ENCODE peak calls at places on chromosomes 13 and 19, in ten cellular contexts. Q, U, I, D, O, K, M, Z, C and N are unnamed samples.

GRCh38 chr13:28583661-28584091 is 75.3 kb upstream of the POMP start:
- DNase-seq in Q (no peak), U (no peak), I (peak; percentile 58), D (no peak), O (no peak), K (no peak), M (no peak), Z (no peak), C (peak; percentile 32), N (no peak)

GRCh38 chr13:113750554-113751399 is 8.2 kb upstream of the TMEM255B start:
- DNase-seq in Q (no peak), U (no peak), I (no peak), D (no peak), O (no peak), K (no peak), M (no peak), Z (no peak), C (no peak), N (no peak)

GRCh38 chr19:38736413-38737280 is 7.6 kb downstream of the CAPN12 start:
- DNase-seq in Q (peak; percentile 50), U (peak; percentile 63), I (peak; percentile 58), D (no peak), O (peak; percentile 52), K (peak; percentile 80), M (no peak), Z (peak; percentile 76), C (no peak), N (no peak)

GRCh38 chr19:38079926-38080380 is 144.1 kb downstream of the DPF1 start:
- DNase-seq in Q (no peak), U (no peak), I (peak; percentile 92), D (peak; percentile 74), O (peak; percentile 71), K (no peak), M (peak; percentile 75), Z (no peak), C (peak; percentile 86), N (peak; percentile 87)

GRCh38 chr13:101624210-101624922 is 171.9 kb downstream of the ITGBL1 start:
- DNase-seq in Q (no peak), U (no peak), I (no peak), D (no peak), O (peak; percentile 1), K (no peak), M (peak; percentile 51), Z (no peak), C (no peak), N (peak; percentile 32)

GRCh38 chr19:4455742-4456565 is 1.6 kb downstream of the UBXN6 start:
- DNase-seq in Q (peak; percentile 95), U (no peak), I (peak; percentile 88), D (peak; percentile 14), O (no peak), K (peak; percentile 62), M (peak; percentile 78), Z (peak; percentile 43), C (peak; percentile 54), N (peak; percentile 79)

GRCh38 chr13:110605132-110605531 is 10.2 kb upstream of the NAXD start:
- DNase-seq in Q (no peak), U (no peak), I (no peak), D (no peak), O (no peak), K (no peak), M (no peak), Z (no peak), C (no peak), N (no peak)

GRCh38 chr19:32208060-32208459 is 137.3 kb upstream of the ZNF507 start:
- DNase-seq in Q (no peak), U (no peak), I (no peak), D (no peak), O (no peak), K (no peak), M (no peak), Z (no peak), C (no peak), N (no peak)

GRCh38 chr19:5154799-5155426 is 185.7 kb downstream of the PTPRS start:
- DNase-seq in Q (no peak), U (no peak), I (no peak), D (no peak), O (no peak), K (no peak), M (no peak), Z (no peak), C (no peak), N (no peak)

GRCh38 chr19:1315470-1316166 is 29.9 kb downstream of the EFNA2 start:
- DNase-seq in Q (peak; percentile 50), U (peak; percentile 23), I (peak; percentile 77), D (no peak), O (peak; percentile 45), K (peak; percentile 29), M (peak; percentile 40), Z (peak; percentile 67), C (peak; percentile 8), N (peak; percentile 37)

GRCh38 chr19:13240312-13241022 is 90.3 kb downstream of the IER2 start:
- DNase-seq in Q (no peak), U (no peak), I (no peak), D (no peak), O (no peak), K (no peak), M (no peak), Z (no peak), C (no peak), N (no peak)

GRCh38 chr19:13229246-13229645 is 79.0 kb downstream of the IER2 start:
- DNase-seq in Q (no peak), U (no peak), I (no peak), D (no peak), O (no peak), K (no peak), M (no peak), Z (no peak), C (no peak), N (no peak)

GRCh38 chr19:13238891-13239534 is 88.8 kb downstream of the IER2 start:
- DNase-seq in Q (no peak), U (no peak), I (no peak), D (no peak), O (no peak), K (no peak), M (no peak), Z (no peak), C (no peak), N (no peak)

GRCh38 chr19:13231663-13232062 is 81.5 kb downstream of the IER2 start:
- DNase-seq in Q (no peak), U (no peak), I (no peak), D (no peak), O (no peak), K (no peak), M (no peak), Z (no peak), C (no peak), N (peak; percentile 16)

DNA sequence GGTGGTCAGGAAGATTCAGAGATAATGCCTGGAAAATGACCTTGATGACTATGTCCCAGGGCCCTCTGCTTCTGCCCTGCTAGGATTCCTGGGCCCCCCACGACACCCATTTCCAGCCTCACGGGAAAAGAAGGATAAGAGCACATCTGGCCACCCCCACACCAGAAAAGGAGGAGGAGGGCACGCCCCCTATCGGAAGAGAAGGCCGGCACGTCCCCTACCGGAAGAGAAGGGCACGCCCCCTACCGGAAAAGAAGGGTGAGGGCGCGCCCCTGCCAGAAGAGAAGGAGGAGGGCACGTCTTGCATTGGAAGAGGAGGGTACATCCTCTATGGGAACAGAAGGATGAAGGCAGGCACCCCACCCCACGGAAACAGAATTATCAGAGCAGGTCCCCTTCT is 84.3 kb downstream of the IER2 start:
- DNase-seq in Q (no peak), U (peak; percentile 63), I (peak; percentile 43), D (no peak), O (peak; percentile 43), K (peak; percentile 35), M (peak; percentile 9), Z (peak; percentile 44), C (no peak), N (peak; percentile 31)
- TF ChIP-seq CTCF in Q (no peak), U (peak; percentile 91), I (peak; percentile 48), D (peak; percentile 61), O (peak; percentile 92), K (peak; percentile 38), M (peak; percentile 41), Z (peak; percentile 55), C (peak; percentile 50), N (peak; percentile 63)

DNA sequence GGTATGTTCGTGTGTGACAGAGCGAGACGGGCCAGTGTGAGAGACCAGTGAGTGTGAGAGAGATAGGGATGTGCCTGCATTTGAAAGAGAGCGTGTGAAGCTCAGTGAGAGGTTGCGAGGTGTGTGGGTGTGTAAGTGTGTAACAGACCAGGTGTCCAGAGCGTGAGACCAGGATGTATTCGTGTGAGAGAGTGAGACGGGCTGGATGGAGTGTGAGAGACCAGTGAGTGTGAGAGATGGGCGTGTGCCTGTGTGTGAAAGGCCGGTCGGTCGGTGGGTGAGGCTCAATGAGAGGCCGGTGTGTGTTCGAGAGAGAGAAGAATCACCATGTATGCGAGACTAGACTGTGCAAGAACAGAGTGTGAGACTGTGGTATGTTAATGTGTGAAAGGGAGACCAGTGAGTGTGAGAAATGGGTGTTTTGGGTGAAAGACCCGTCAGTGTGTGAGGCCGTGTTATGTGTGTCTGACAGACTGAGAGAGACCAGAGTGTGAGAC is 675 bp downstream of the ZNF471 start:
- DNase-seq in Q (no peak), U (no peak), I (peak; percentile 7), D (peak; percentile 4), O (no peak), K (no peak), M (no peak), Z (no peak), C (no peak), N (no peak)
- H3K4me3 ChIP-seq in Q (peak overlapping the region; percentile 70), U (peak overlapping the region; percentile 73), I (peak overlapping the region; percentile 56), D (peak overlapping the region; percentile 82), O (no peak overlapping the region), K (peak overlapping the region; percentile 64), M (peak overlapping the region; percentile 88), Z (peak overlapping the region; percentile 39), C (peak overlapping the region; percentile 80), N (peak overlapping the region; percentile 77)

GRCh38 chr19:52621376-52621775 is 16.8 kb downstream of the ZNF83 start:
- DNase-seq in Q (no peak), U (no peak), I (no peak), D (no peak), O (no peak), K (no peak), M (no peak), Z (no peak), C (no peak), N (no peak)

GRCh38 chr19:52626915-52627314 is 11.2 kb downstream of the ZNF83 start:
- DNase-seq in Q (no peak), U (no peak), I (no peak), D (no peak), O (no peak), K (no peak), M (no peak), Z (no peak), C (no peak), N (no peak)

GRCh38 chr19:52622261-52622660 is 15.9 kb downstream of the ZNF83 start:
- DNase-seq in Q (no peak), U (no peak), I (no peak), D (no peak), O (no peak), K (no peak), M (no peak), Z (peak; percentile 9), C (no peak), N (no peak)
- TF ChIP-seq CTCF in Q (no peak), U (no peak), I (no peak), D (no peak), O (no peak), K (no peak), M (no peak), Z (no peak), C (no peak), N (no peak)

DNA sequence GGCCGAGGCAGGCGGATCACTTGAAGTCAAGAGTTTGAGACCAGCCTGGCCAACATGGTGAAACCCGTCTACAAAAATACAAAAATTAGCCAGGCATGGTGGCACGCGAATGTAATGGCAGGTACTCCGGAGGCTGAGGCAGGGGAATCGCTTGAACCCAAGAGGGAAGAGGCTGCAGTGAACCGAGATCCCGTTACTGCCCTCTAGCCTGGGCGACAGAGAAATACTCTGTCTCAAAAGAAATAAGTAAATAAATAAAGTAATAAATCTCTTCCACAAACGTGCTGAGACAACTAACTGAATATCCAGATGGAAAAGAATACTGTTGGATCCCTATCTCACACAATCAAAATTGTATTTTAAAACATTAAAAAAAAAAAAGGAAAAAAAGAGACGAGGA is 807 bp upstream of the ZNF813 start:
- DNase-seq in Q (no peak), U (no peak), I (peak; percentile 29), D (no peak), O (no peak), K (no peak), M (no peak), Z (no peak), C (no peak), N (no peak)
- H3K4me3 ChIP-seq in Q (peak overlapping the region; percentile 61), U (peak overlapping the region; percentile 91), I (peak overlapping the region; percentile 77), D (peak overlapping the region; percentile 91), O (peak overlapping the region; percentile 81), K (peak overlapping the region; percentile 78), M (peak overlapping the region; percentile 48), Z (peak overlapping the region; percentile 96), C (peak overlapping the region; percentile 73), N (peak overlapping the region; percentile 78)